ENCODE peak calls at places on chromosomes 5 and 9, in ten cellular contexts. E is GM23338; F is B cell; T is CD8-positive, alpha-beta T cell; K is MM.1S; I is MCF 10A; V is cardiac muscle cell; R is Calu3; J is GM12865; B is NB4. Q is an unnamed sample.

GRCh38 chr5:73822989-73823339 is 197.0 kb downstream of the ARHGEF28 start:
- DNase-seq in I (peak), J (no peak), V (peak), F (no peak), T (no peak), B (no peak), K (no peak), R (peak), E (no peak), Q (no peak)

GRCh38 chr5:15502208-15502607 is 2.2 kb downstream of the FBXL7 start:
- DNase-seq in R (no peak), J (no peak), I (no peak), K (peak), E (no peak), B (no peak), T (no peak), F (no peak), V (peak), Q (no peak)

GRCh38 chr5:151094054-151094858 is 13.4 kb upstream of the TNIP1 start:
- DNase-seq in E (no peak), R (peak), J (peak), F (peak), V (peak), K (peak), T (no peak), B (peak), I (peak), Q (peak)

GRCh38 chr9:98980291-98980690 is 36.6 kb downstream of the COL15A1 start:
- DNase-seq in F (no peak), R (no peak), B (no peak), K (no peak), T (no peak), I (no peak), J (no peak), V (no peak), E (no peak), Q (no peak)

GRCh38 chr9:134802201-134802795 is 78.3 kb upstream of the FCN2 start:
- DNase-seq in K (no peak), R (no peak), T (no peak), B (no peak), V (no peak), E (no peak), I (peak), F (no peak), J (no peak), Q (no peak)

GRCh38 chr5:135085133-135085935 is 51.3 kb upstream of the PITX1 start:
- DNase-seq in I (peak), B (no peak), V (no peak), R (no peak), F (no peak), T (no peak), K (no peak), J (no peak), E (no peak), Q (no peak)

GRCh38 chr9:16912197-16912596 is 41.7 kb upstream of the BNC2 start:
- DNase-seq in R (no peak), B (no peak), V (no peak), T (no peak), E (no peak), I (no peak), K (no peak), J (no peak), F (no peak), Q (no peak)

GRCh38 chr5:33776151-33776550 is 115.6 kb downstream of the ADAMTS12 start:
- DNase-seq in I (no peak), B (no peak), K (no peak), T (no peak), V (no peak), J (no peak), E (no peak), F (no peak), R (no peak), Q (no peak)

GRCh38 chr5:124718376-124718775 is 28.1 kb downstream of the ZNF608 start:
- DNase-seq in E (no peak), J (no peak), B (no peak), I (no peak), V (no peak), T (no peak), F (no peak), K (no peak), R (no peak), Q (no peak)

GRCh38 chr9:35656841-35657326 is 935 bp downstream of the RMRP start:
- DNase-seq in F (peak), E (no peak), J (no peak), K (no peak), B (peak), T (no peak), V (no peak), R (no peak), I (no peak), Q (no peak)

GRCh38 chr5:68215888-68216736 is 556 bp downstream of the PIK3R1 start:
- DNase-seq in V (peak), E (peak), J (peak), B (peak), T (peak), F (peak), I (no peak), K (peak), R (peak), Q (peak)

GRCh38 chr5:112957970-112958773 is 18.4 kb upstream of the DCP2 start:
- DNase-seq in I (peak), F (no peak), V (peak), R (peak), B (peak), K (no peak), E (no peak), T (no peak), J (peak), Q (no peak)

GRCh38 chr5:137318027-137318426 is 181.1 kb downstream of the SPOCK1 start:
- DNase-seq in I (no peak), R (no peak), E (no peak), T (no peak), B (no peak), K (no peak), J (no peak), F (no peak), V (no peak), Q (no peak)

GRCh38 chr9:124399999-124400940 is 15.0 kb downstream of the PSMB7 start:
- DNase-seq in K (no peak), B (no peak), J (no peak), E (no peak), T (no peak), R (no peak), I (no peak), F (no peak), V (no peak), Q (no peak)

GRCh38 chr5:1166370-1166769 is 35.0 kb upstream of the SLC6A19 start:
- DNase-seq in E (no peak), R (no peak), F (no peak), B (no peak), I (no peak), T (no peak), K (no peak), J (no peak), V (no peak), Q (no peak)

GRCh38 chr9:28234899-28235277 is 661.6 kb upstream of the C9orf72 start:
- DNase-seq in V (peak), B (peak), T (no peak), J (no peak), E (no peak), I (peak), R (peak), K (peak), F (no peak), Q (no peak)

GRCh38 chr5:149422429-149423286 is 43.6 kb upstream of the IL17B start:
- DNase-seq in F (no peak), R (no peak), E (peak), J (no peak), V (peak), K (no peak), B (peak), T (no peak), I (no peak), Q (no peak)

GRCh38 chr5:79552984-79553383 is 39.0 kb upstream of the HOMER1 start:
- DNase-seq in R (no peak), K (no peak), J (no peak), T (no peak), V (peak), I (no peak), E (no peak), F (no peak), B (no peak), Q (no peak)

GRCh38 chr5:73482383-73483193 is 15.7 kb upstream of the BTF3 start:
- DNase-seq in K (no peak), I (no peak), F (no peak), R (no peak), B (no peak), T (no peak), V (peak), E (no peak), J (no peak), Q (no peak)

GRCh38 chr5:60248900-60249299 is 355.4 kb upstream of the PDE4D start:
- DNase-seq in T (no peak), J (peak), F (peak), B (peak), R (no peak), V (no peak), I (no peak), K (peak), E (no peak), Q (no peak)

GRCh38 chr9:96719538-96720315 is 58.2 kb downstream of the ZNF510 start:
- DNase-seq in I (no peak), K (no peak), T (no peak), B (no peak), F (peak), J (no peak), R (peak), V (peak), E (peak), Q (no peak)

GRCh38 chr5:151298063-151298462 is 5.5 kb downstream of the SLC36A3 start:
- DNase-seq in R (peak), V (peak), I (peak), F (peak), B (peak), K (no peak), E (peak), J (no peak), T (no peak), Q (no peak)

GRCh38 chr9:14441976-14442651 is 128.2 kb upstream of the NFIB start:
- DNase-seq in V (peak), K (no peak), I (peak), B (peak), J (peak), F (no peak), T (no peak), R (no peak), E (peak), Q (no peak)

GRCh38 chr9:131179561-131180219 is 54.3 kb downstream of the NUP214 start:
- DNase-seq in E (no peak), K (no peak), B (no peak), V (peak), F (peak), J (peak), I (no peak), T (no peak), R (no peak), Q (peak)

GRCh38 chr5:37640088-37640487 is 199.8 kb downstream of the GDNF start:
- DNase-seq in V (no peak), K (no peak), E (no peak), B (no peak), R (no peak), T (no peak), J (no peak), F (no peak), I (no peak), Q (no peak)

GRCh38 chr5:105392122-105392709 is 1829.6 kb upstream of the NUDT12 start:
- DNase-seq in R (no peak), E (no peak), V (no peak), F (no peak), B (no peak), J (no peak), K (no peak), I (no peak), T (no peak), Q (no peak)

GRCh38 chr9:92954886-92955285 is 7.6 kb downstream of the FGD3 start:
- DNase-seq in B (no peak), J (no peak), E (no peak), K (no peak), I (no peak), R (no peak), T (no peak), V (no peak), F (no peak), Q (no peak)

GRCh38 chr5:390571-391491 is 52.1 kb upstream of the EXOC3 start:
- DNase-seq in T (no peak), F (no peak), I (no peak), R (no peak), K (no peak), B (peak), J (no peak), V (no peak), E (no peak), Q (peak)

GRCh38 chr9:98034593-98035546 is 21.7 kb upstream of the NANS start:
- DNase-seq in I (peak), F (peak), J (peak), V (peak), R (peak), B (peak), T (peak), E (peak), K (peak), Q (peak)

GRCh38 chr5:132501961-132502931 is 11.7 kb upstream of the IRF1 start:
- DNase-seq in T (no peak), E (no peak), V (no peak), J (no peak), K (no peak), B (no peak), I (no peak), R (no peak), F (no peak), Q (no peak)

GRCh38 chr5:140018517-140018916 is 24.6 kb downstream of the NRG2 start:
- DNase-seq in V (no peak), R (no peak), B (no peak), E (no peak), T (no peak), K (no peak), I (no peak), J (no peak), F (no peak), Q (no peak)

GRCh38 chr5:151549713-151550112 is 41.4 kb downstream of the FAT2 start:
- DNase-seq in I (no peak), J (no peak), E (no peak), F (no peak), T (no peak), V (no peak), K (no peak), B (no peak), R (no peak), Q (no peak)

GRCh38 chr5:142398719-142399034 is 73.9 kb upstream of the SPRY4 start:
- DNase-seq in B (no peak), V (no peak), I (no peak), K (no peak), J (no peak), T (no peak), E (no peak), R (no peak), F (no peak), Q (no peak)

GRCh38 chr9:93257808-93258331 is 73.9 kb downstream of the WNK2 start:
- DNase-seq in E (no peak), T (no peak), V (no peak), F (no peak), R (no peak), I (peak), B (no peak), J (no peak), K (no peak), Q (no peak)

GRCh38 chr5:100900142-100900795 is 2.8 kb downstream of the ST8SIA4 start:
- DNase-seq in K (peak), F (no peak), B (peak), I (peak), J (peak), T (no peak), R (no peak), V (peak), E (peak), Q (no peak)
- TF ChIP-seq CTCF in K (peak), F (peak), B (peak), I (no peak), J (peak), T (peak), R (no peak), V (peak), E (peak), Q (peak)

GRCh38 chr5:107418071-107418470 is 252.7 kb downstream of the EFNA5 start:
- DNase-seq in R (no peak), J (no peak), F (no peak), B (no peak), I (no peak), T (no peak), V (no peak), K (no peak), E (no peak), Q (no peak)

GRCh38 chr5:107422494-107422893 is 248.2 kb downstream of the EFNA5 start:
- DNase-seq in V (no peak), E (peak), B (no peak), F (no peak), T (no peak), J (peak), I (no peak), K (no peak), R (no peak), Q (no peak)

GRCh38 chr5:107419498-107419897 is 251.2 kb downstream of the EFNA5 start:
- DNase-seq in E (no peak), F (no peak), J (no peak), B (no peak), V (no peak), K (no peak), T (no peak), R (no peak), I (no peak), Q (no peak)

GRCh38 chr5:107415762-107416161 is 255.0 kb downstream of the EFNA5 start:
- DNase-seq in J (no peak), E (no peak), T (no peak), I (no peak), V (no peak), R (no peak), K (no peak), B (no peak), F (no peak), Q (no peak)

DNA sequence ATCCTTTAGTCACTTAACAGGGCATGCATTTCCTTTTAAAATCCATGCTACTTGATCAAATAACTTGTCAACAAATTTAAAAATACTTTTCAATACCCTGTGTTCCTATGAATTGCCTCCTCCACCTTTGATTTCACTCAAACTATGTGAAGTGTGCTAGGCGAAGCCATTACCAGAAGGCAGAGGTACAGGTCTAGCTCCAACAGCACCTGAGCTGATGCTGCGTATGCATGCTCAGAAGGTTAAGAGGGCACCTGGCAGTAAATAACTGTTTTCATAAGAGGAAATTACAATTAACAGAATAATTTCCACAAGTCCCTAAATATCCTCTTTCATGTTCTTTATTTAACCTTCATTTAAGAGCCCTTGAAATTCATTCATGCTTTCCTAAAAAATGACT is 251.8 kb downstream of the EFNA5 start:
- DNase-seq in T (no peak), V (no peak), I (no peak), R (no peak), J (no peak), F (no peak), B (no peak), E (no peak), K (no peak), Q (no peak)
- TF ChIP-seq CTCF in T (no peak), V (no peak), I (no peak), R (no peak), J (no peak), F (no peak), B (no peak), E (no peak), K (no peak), Q (no peak)

DNA sequence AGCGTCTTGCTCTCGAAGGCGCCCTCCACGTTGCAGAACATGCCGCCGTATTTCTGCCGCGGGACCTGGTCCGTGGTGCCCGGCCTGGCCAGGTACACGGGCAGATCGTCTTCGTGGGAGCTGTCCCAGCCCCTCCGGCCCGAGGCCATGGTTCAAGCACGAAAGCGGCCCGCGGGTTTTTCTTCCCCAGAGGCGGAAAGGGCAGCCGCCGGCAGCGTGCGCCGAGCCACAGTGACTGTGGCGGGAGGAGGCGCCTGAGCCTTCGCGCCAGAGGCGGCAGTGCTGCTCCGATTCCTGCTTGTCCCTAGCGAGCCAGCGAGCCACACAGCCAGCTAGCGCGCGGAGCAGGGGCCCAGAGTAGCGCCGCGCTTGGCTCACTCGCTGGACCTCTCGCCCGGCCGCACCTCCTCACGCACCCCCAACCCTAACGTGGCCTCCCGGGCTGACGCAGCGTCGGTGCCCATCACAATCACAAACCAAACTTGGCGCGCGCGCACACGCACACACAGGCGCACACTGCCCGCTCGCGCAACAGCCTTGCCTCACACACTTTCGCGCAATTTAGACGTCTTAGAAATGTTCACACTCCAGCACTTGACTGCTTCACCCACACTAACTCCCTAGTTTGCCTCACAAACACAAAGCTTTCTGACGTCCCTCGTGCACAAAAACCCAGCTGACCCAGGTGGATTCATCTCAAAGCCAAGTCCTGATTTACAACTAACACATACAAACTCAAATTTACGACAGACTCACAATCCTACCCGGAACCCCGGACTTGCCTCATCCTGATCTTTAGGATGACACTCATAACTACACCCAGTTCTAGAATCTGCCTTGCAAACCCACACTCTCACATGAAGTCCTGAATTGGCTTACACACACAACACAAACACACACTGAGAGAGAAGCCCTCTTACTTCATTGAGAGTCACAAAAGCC is at the start of gene DPYSL3:
- DNase-seq in T (no peak), R (peak), V (peak), F (no peak), K (no peak), E (peak), I (peak), B (no peak), J (no peak), Q (peak)
- TF ChIP-seq CTCF in T (no peak), R (peak), V (peak), F (no peak), K (no peak), E (peak), I (peak), B (no peak), J (no peak), Q (no peak)

DNA sequence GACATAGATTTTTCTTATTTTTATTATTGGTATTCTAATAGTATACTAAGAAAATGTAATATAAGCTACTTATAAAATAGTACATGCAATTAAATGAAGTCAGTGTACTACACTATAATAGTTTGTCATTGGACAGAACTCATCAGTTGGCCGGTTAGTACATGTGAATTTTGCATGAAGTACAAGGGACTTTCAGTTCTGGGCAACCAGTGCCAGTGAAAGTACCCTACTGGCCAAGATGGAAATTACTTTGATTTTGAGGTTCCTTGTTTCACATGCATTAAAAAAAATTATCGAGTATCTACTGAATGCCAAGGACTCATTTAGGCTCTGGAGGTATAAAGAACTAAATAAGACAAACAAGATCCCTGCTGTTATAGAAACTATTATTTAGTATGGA is 213.4 kb upstream of the ELL2 start:
- DNase-seq in E (peak), V (peak), F (peak), R (no peak), K (peak), J (peak), B (peak), I (peak), T (no peak), Q (no peak)
- TF ChIP-seq CTCF in E (peak), V (peak), F (peak), R (peak), K (peak), J (peak), B (peak), I (peak), T (peak), Q (no peak)

GRCh38 chr5:35811108-35811741 is 45.5 kb upstream of the IL7R start:
- DNase-seq in V (no peak), J (no peak), E (no peak), R (no peak), I (no peak), K (no peak), T (no peak), F (no peak), B (no peak), Q (no peak)
- TF ChIP-seq CTCF in V (no peak), J (no peak), E (no peak), R (no peak), I (no peak), K (no peak), T (no peak), F (no peak), B (no peak), Q (no peak)

DNA sequence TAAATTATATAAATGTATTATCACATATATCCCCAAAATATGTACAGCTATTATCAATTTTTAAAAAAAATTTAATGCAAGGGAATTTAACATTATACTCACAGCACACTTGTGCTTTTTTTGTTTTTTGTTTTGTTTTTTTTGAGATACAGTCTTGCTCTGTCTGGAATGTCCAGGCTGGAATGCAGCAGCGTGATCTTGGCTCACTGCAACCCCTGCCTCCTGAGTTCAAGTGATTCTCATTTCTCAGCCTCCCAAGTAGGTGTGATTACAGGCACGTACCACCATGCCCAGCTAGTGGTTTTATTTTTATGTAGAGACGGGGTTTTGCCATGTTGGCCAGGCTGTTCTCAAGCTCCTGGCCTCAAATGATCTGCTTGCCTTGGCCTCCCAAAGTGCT is 58.3 kb downstream of the GLIS3 start:
- DNase-seq in V (no peak), B (no peak), F (no peak), J (no peak), E (no peak), R (no peak), K (no peak), I (no peak), T (no peak), Q (no peak)
- TF ChIP-seq CTCF in V (no peak), B (no peak), F (no peak), J (no peak), E (no peak), R (no peak), K (no peak), I (no peak), T (no peak), Q (no peak)

Q was measured in GM13976.